ENCODE peak calls at places on chromosome 6, in seven cellular contexts. H is lower leg skin, S is erythroblast, X is testis, B is stomach, Z is NB4, V is thyroid gland. L is an unnamed sample.
A peak's percentile ranks its signal among the peaks of the same experiment; 100 is the strongest.

GRCh38 chr6:36927691-36928546 is 26.6 kb upstream of the PI16 start:
- DNase-seq in Z (no peak), X (no peak), V (no peak), H (no peak), B (no peak), S (no peak), L (no peak)

GRCh38 chr6:42898891-42899361 is 16.9 kb upstream of the PTCRA start:
- DNase-seq in S (peak; percentile 91), H (peak; percentile 77), X (peak; percentile 91), B (peak; percentile 76), Z (peak; percentile 83), V (peak; percentile 66), L (no peak)

GRCh38 chr6:147095316-147095715 is 108.9 kb upstream of the STXBP5 start:
- DNase-seq in X (no peak), H (no peak), S (no peak), B (no peak), Z (no peak), V (no peak), L (no peak)

GRCh38 chr6:9789201-9789600 is 625.7 kb downstream of the TFAP2A start:
- DNase-seq in S (no peak), B (no peak), X (no peak), V (no peak), Z (no peak), H (no peak), L (no peak)

GRCh38 chr6:150971230-150971629 is 105.7 kb downstream of the MTHFD1L start:
- DNase-seq in Z (no peak), S (no peak), V (no peak), B (no peak), H (no peak), X (no peak), L (no peak)

GRCh38 chr6:34145161-34146020 is 496 bp downstream of the GRM4 start:
- DNase-seq in B (no peak), Z (no peak), V (peak; percentile 21), X (no peak), S (no peak), H (no peak), L (no peak)

GRCh38 chr6:33683051-33683571 is 28.4 kb downstream of the UQCC2 start:
- DNase-seq in Z (no peak), H (no peak), X (peak; percentile 67), B (no peak), V (no peak), S (no peak), L (no peak)

GRCh38 chr6:165991341-165991740 is 176.3 kb downstream of the TBXT start:
- DNase-seq in B (no peak), V (no peak), X (no peak), H (no peak), Z (no peak), S (no peak), L (no peak)

GRCh38 chr6:124958149-124958548 is 4.1 kb upstream of the RNF217 start:
- DNase-seq in S (no peak), V (no peak), B (no peak), Z (no peak), H (no peak), X (no peak), L (no peak)

GRCh38 chr6:131931063-131931745 is 20.0 kb downstream of the CCN2 start:
- DNase-seq in S (no peak), V (no peak), Z (no peak), H (no peak), X (no peak), B (no peak), L (no peak)

GRCh38 chr6:90417385-90417784 is 120.7 kb upstream of the BACH2 start:
- DNase-seq in V (no peak), X (no peak), H (no peak), S (no peak), B (no peak), Z (no peak), L (no peak)

GRCh38 chr6:75076009-75076408 is 129.8 kb downstream of the COL12A1 start:
- DNase-seq in H (no peak), Z (no peak), B (no peak), X (no peak), S (no peak), V (no peak), L (no peak)

GRCh38 chr6:148166339-148166949 is 176.2 kb upstream of the SASH1 start:
- DNase-seq in Z (peak; percentile 61), S (peak; percentile 51), V (no peak), H (no peak), B (no peak), X (no peak), L (no peak)

GRCh38 chr6:25173951-25174474 is 105.2 kb upstream of the CARMIL1 start:
- DNase-seq in S (no peak), V (no peak), Z (peak; percentile 78), B (no peak), X (no peak), H (no peak), L (peak; percentile 52)

GRCh38 chr6:28553986-28554881 is 28.6 kb downstream of the GPX5 start:
- DNase-seq in S (peak; percentile 4), V (peak; percentile 12), X (peak; percentile 68), B (no peak), Z (no peak), H (no peak), L (no peak)

GRCh38 chr6:63805808-63806572 is 170.4 kb downstream of the PHF3 start:
- DNase-seq in B (no peak), Z (peak; percentile 82), S (no peak), V (no peak), H (peak; percentile 21), X (no peak), L (no peak)

GRCh38 chr6:107731422-107732319 is 92.4 kb downstream of the SCML4 start:
- DNase-seq in H (no peak), V (no peak), S (no peak), Z (peak; percentile 47), B (no peak), X (no peak), L (no peak)

GRCh38 chr6:49653942-49654341 is 17.3 kb upstream of the RHAG start:
- DNase-seq in H (no peak), Z (no peak), S (no peak), B (no peak), V (no peak), X (no peak), L (no peak)

GRCh38 chr6:13574571-13575376 is at the start of gene SIRT5:
- DNase-seq in B (peak; percentile 83), X (peak; percentile 86), S (peak; percentile 89), V (peak; percentile 85), H (peak; percentile 80), Z (peak; percentile 92), L (peak; percentile 90)

DNA sequence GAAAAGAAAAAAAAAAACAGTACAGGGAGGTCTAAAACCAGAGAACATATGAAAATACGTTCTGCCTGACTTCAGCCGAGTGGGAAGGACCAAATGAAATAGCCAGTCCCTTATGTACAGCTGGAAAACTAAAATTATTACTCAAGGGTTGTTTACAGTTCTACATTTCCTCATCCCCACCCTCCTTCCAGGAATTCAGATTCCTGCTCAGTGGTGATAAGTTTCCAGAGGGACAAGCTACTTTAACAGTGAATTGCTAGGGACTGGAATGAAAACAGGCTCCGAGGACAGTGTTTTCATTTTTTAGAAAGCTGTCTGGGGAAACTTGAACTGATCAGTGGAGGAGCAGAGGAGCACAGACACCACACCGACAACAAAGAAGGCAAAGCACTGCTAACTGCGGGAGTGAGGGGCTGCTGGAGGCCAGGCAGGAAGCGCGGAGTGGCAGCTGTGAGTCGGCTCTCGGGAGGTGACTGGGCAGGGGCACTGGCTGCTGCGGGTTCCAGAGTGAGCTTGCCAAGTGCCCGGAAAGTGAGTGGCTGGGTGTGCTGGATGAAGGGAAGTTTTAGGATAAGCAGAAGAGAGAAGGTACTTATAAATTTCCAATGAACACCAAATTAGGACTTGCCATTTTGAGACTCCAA is 322.2 kb downstream of the ESR1 start:
- DNase-seq in S (no peak), V (no peak), X (no peak), H (no peak), Z (no peak), B (no peak), L (no peak)
- TF ChIP-seq POLR2A in S (no peak), V (no peak), X (no peak), H (no peak), Z (no peak), B (no peak), L (no peak)

DNA sequence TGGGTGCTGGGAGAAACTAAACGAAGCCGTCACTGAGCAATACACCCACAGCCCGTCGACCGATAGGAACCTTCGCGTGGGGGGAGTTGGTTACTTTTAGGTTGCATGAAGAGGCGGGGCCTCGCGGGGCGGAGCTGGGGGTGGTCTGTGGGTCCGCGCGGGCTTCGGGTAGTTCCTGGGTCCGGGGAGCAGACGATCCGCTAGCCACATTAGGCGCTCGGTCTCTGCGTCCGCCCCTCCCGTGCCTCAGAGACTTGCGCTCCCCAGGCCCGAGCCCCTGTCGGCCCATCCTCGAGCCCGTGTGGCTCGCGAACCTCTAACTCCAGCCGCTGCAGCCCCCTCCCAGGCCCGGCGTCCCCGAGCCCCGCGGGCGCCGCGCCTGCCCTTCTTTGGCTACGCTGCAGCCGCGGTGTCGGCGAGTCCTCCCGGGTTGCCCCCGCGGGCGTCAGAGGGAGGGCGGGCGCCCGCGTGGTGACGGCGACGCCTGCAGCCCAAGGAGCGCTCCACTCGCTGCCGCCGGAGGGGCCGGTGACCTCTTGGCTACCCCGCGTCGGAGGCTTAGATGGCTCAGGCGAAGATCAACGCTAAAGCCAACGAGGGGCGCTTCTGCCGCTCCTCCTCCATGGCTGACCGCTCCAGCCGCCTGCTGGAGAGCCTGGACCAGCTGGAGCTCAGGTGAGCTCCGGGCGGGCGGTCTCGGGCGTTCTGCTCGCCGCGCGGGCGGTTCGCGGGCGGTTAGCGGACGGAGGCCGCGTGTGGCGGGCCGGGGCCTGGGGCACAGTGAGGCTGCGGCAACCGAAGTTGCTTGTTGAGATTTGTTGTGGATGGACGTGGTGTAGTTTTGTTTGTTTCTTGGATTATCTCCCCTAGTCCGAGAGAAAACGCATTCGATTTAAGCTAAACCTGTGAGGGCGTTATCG is at the start of gene BAG2:
- DNase-seq in S (peak; percentile 94), H (peak; percentile 81), Z (peak; percentile 98), B (peak; percentile 78), X (peak; percentile 96), V (peak; percentile 95), L (peak; percentile 91)
- TF ChIP-seq POLR2A in S (peak; percentile 95), H (no peak), Z (peak; percentile 95), B (no peak), X (no peak), V (peak; percentile 90), L (peak; percentile 83)

GRCh38 chr6:16759646-16760535 is 1.4 kb downstream of the ATXN1 start:
- DNase-seq in H (peak; percentile 88), B (peak; percentile 91), S (peak; percentile 70), V (peak; percentile 95), Z (peak; percentile 94), X (peak; percentile 90), L (peak; percentile 60)
- TF ChIP-seq POLR2A in H (no peak), B (no peak), S (no peak), V (peak; percentile 98), Z (peak; percentile 54), X (no peak), L (peak; percentile 76)

DNA sequence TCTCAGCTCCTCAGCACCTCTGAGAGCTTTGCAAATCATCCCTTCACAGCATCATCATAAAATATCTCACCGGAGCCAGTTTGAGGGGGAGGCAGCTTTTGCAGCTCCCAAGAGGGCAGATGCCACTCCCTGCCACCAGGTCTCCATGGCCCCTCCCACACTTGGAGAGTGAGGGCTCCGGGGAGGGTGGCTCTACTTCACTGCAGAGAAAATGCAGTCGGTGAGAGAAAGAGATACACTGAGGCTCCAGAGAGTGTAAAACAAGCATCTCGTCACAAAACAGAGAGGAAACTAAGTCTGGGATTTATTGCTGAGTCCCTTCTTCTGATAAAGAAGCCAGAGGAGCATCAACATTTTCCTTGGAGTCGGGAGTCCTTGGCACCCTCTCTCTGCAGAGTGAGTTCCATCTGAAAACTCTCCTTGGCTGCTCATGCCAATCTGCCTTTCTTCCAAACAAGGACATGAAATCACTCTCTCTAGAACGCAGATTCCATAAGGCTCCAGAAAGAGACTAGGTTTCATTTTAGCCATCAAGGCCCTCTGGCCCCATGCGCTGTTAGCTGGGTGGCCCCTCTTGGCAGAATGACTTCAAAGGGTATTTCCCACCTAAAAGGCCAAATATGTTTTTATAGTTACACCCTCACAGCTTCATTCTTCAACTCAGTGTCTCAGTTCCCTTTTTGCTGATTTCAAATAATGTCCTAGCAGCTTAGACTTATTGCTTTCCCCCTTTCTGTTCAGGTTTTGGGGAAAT is 70.6 kb upstream of the F13A1 start:
- DNase-seq in H (no peak), B (no peak), V (no peak), Z (peak; percentile 37), S (no peak), X (no peak), L (no peak)
- TF ChIP-seq POLR2A in H (no peak), B (no peak), V (no peak), Z (no peak), S (no peak), X (no peak), L (no peak)